ENCODE peak calls at places on chromosomes 2 and 18, in nine cellular contexts. X is colonic mucosa; Y is bronchial epithelial cell; B is transverse colon; R is mesenchymal stem cell; V is breast epithelium; H is cardiac muscle cell; C is AG04450; Z is CD4-positive, CD25-positive, alpha-beta regulatory T cell. S is an unnamed sample.

GRCh38 chr2:150122871-150123588 is 364.4 kb downstream of the RND3 start:
- DNase-seq in X (no peak), Y (no peak), B (no peak), R (no peak), V (no peak), H (peak; percentile 31), C (no peak), Z (no peak), S (no peak)

GRCh38 chr2:30662268-30663131 is 144.7 kb downstream of the CAPN13 start:
- DNase-seq in X (peak; percentile 44), Y (peak; percentile 54), B (peak; percentile 46), R (peak; percentile 43), V (no peak), H (no peak), C (no peak), Z (no peak), S (no peak)

GRCh38 chr2:189261431-189261841 is 81.9 kb upstream of the COL5A2 start:
- DNase-seq in X (no peak), Y (peak; percentile 88), B (no peak), R (no peak), V (no peak), H (peak; percentile 84), C (no peak), Z (no peak), S (no peak)

GRCh38 chr18:79964330-79965118 is at the start of gene HSBP1L1:
- DNase-seq in X (peak; percentile 77), Y (no peak), B (peak; percentile 84), R (peak; percentile 52), V (peak; percentile 70), H (peak; percentile 54), C (no peak), Z (peak; percentile 65), S (peak; percentile 65)

GRCh38 chr2:3847397-3848052 is 144.2 kb downstream of the DCDC2C start:
- DNase-seq in X (no peak), Y (no peak), B (no peak), R (no peak), V (no peak), H (no peak), C (no peak), Z (no peak), S (no peak)

GRCh38 chr2:8268172-8268783 is 413.6 kb upstream of the ID2 start:
- DNase-seq in X (no peak), Y (no peak), B (no peak), R (no peak), V (no peak), H (peak; percentile 17), C (no peak), Z (no peak), S (no peak)

GRCh38 chr2:20027260-20027677 is 14.8 kb upstream of the MATN3 start:
- DNase-seq in X (peak; percentile 56), Y (no peak), B (peak; percentile 20), R (no peak), V (no peak), H (no peak), C (no peak), Z (no peak), S (no peak)

GRCh38 chr2:75360945-75361344 is 161.6 kb upstream of the TACR1 start:
- DNase-seq in X (no peak), Y (no peak), B (no peak), R (no peak), V (no peak), H (no peak), C (no peak), Z (no peak), S (no peak)

GRCh38 chr2:161237397-161238263 is 70.6 kb upstream of the PSMD14 start:
- DNase-seq in X (peak; percentile 60), Y (peak; percentile 34), B (peak; percentile 62), R (peak; percentile 58), V (no peak), H (peak; percentile 58), C (no peak), Z (peak; percentile 52), S (peak; percentile 70)

GRCh38 chr2:70505613-70506391 is 47.8 kb downstream of the TGFA start:
- DNase-seq in X (no peak), Y (no peak), B (no peak), R (no peak), V (no peak), H (no peak), C (no peak), Z (no peak), S (no peak)

GRCh38 chr18:52009958-52010357 is 330.0 kb upstream of the DCC start:
- DNase-seq in X (no peak), Y (no peak), B (no peak), R (no peak), V (no peak), H (no peak), C (no peak), Z (no peak), S (no peak)

GRCh38 chr2:206993964-206994363 is 54.6 kb downstream of the CPO start:
- DNase-seq in X (no peak), Y (no peak), B (no peak), R (peak; percentile 72), V (peak; percentile 25), H (no peak), C (no peak), Z (no peak), S (no peak)

GRCh38 chr2:110948027-110948687 is 172.6 kb upstream of the BCL2L11 start:
- DNase-seq in X (no peak), Y (no peak), B (peak; percentile 16), R (peak; percentile 18), V (no peak), H (peak; percentile 45), C (no peak), Z (no peak), S (no peak)

GRCh38 chr18:11993264-11993916 is 12.1 kb downstream of the IMPA2 start:
- DNase-seq in X (no peak), Y (no peak), B (no peak), R (no peak), V (no peak), H (no peak), C (no peak), Z (no peak), S (no peak)

GRCh38 chr2:153354406-153354805 is 124.2 kb downstream of the RPRM start:
- DNase-seq in X (no peak), Y (peak; percentile 20), B (no peak), R (no peak), V (no peak), H (no peak), C (no peak), Z (no peak), S (no peak)

GRCh38 chr18:58862851-58863538 is 1.7 kb upstream of the ZNF532 start:
- DNase-seq in X (peak; percentile 39), Y (peak; percentile 43), B (peak; percentile 28), R (peak; percentile 69), V (no peak), H (no peak), C (no peak), Z (peak; percentile 58), S (peak; percentile 41)
- H3K4me3 ChIP-seq in X (peak overlapping the region; percentile 25), Y (peak overlapping the region; percentile 46), B (peak overlapping the region; percentile 54), R (peak overlapping the region; percentile 72), V (peak overlapping the region; percentile 58), H (peak overlapping the region; percentile 29), C (peak overlapping the region; percentile 58), Z (peak overlapping the region; percentile 52), S (peak overlapping the region; percentile 62)

GRCh38 chr2:229230911-229231310 is 40.2 kb downstream of the PID1 start:
- DNase-seq in X (no peak), Y (no peak), B (no peak), R (no peak), V (no peak), H (no peak), C (no peak), Z (no peak), S (no peak)
- H3K4me3 ChIP-seq in X (no peak overlapping the region), Y (no peak overlapping the region), B (no peak overlapping the region), R (no peak overlapping the region), V (no peak overlapping the region), H (no peak overlapping the region), C (no peak overlapping the region), Z (no peak overlapping the region), S (no peak overlapping the region)

GRCh38 chr2:62459106-62459505 is 46.9 kb downstream of the TMEM17 start:
- DNase-seq in X (no peak), Y (no peak), B (no peak), R (no peak), V (no peak), H (no peak), C (no peak), Z (no peak), S (no peak)

GRCh38 chr2:62458206-62459035 is 47.6 kb downstream of the TMEM17 start:
- DNase-seq in X (no peak), Y (peak; percentile 90), B (no peak), R (no peak), V (no peak), H (no peak), C (no peak), Z (no peak), S (no peak)

GRCh38 chr2:62456721-62457539 is 49.1 kb downstream of the TMEM17 start:
- DNase-seq in X (peak; percentile 76), Y (peak; percentile 81), B (peak; percentile 70), R (peak; percentile 68), V (no peak), H (peak; percentile 72), C (no peak), Z (peak; percentile 55), S (peak; percentile 81)

GRCh38 chr2:62455957-62456692 is 49.9 kb downstream of the TMEM17 start:
- DNase-seq in X (no peak), Y (no peak), B (no peak), R (no peak), V (no peak), H (no peak), C (no peak), Z (no peak), S (no peak)

GRCh38 chr2:62457555-62457954 is 48.4 kb downstream of the TMEM17 start:
- DNase-seq in X (no peak), Y (no peak), B (no peak), R (no peak), V (no peak), H (no peak), C (no peak), Z (no peak), S (no peak)
- H3K4me3 ChIP-seq in X (no peak overlapping the region), Y (peak overlapping the region; percentile 53), B (peak overlapping the region; percentile 60), R (peak overlapping the region; percentile 69), V (peak overlapping the region; percentile 61), H (peak overlapping the region; percentile 33), C (no peak overlapping the region), Z (no peak overlapping the region), S (peak overlapping the region; percentile 53)

GRCh38 chr2:55861733-55862132 is 61.8 kb downstream of the EFEMP1 start:
- DNase-seq in X (no peak), Y (no peak), B (no peak), R (no peak), V (no peak), H (peak; percentile 66), C (no peak), Z (no peak), S (no peak)

GRCh38 chr2:55864351-55865084 is 59.1 kb downstream of the EFEMP1 start:
- DNase-seq in X (no peak), Y (no peak), B (no peak), R (no peak), V (no peak), H (no peak), C (no peak), Z (no peak), S (no peak)

GRCh38 chr2:55862269-55862668 is 61.3 kb downstream of the EFEMP1 start:
- DNase-seq in X (no peak), Y (peak; percentile 93), B (no peak), R (peak; percentile 97), V (no peak), H (peak; percentile 99), C (peak; percentile 95), Z (no peak), S (no peak)

GRCh38 chr2:55865095-55865835 is 58.3 kb downstream of the EFEMP1 start:
- DNase-seq in X (no peak), Y (peak; percentile 65), B (no peak), R (peak; percentile 59), V (no peak), H (peak; percentile 41), C (no peak), Z (no peak), S (no peak)

GRCh38 chr2:55862673-55863390 is 60.8 kb downstream of the EFEMP1 start:
- DNase-seq in X (no peak), Y (peak; percentile 100), B (no peak), R (peak; percentile 100), V (peak; percentile 36), H (peak; percentile 99), C (peak; percentile 99), Z (no peak), S (no peak)
- H3K4me3 ChIP-seq in X (no peak overlapping the region), Y (no peak overlapping the region), B (no peak overlapping the region), R (no peak overlapping the region), V (no peak overlapping the region), H (no peak overlapping the region), C (no peak overlapping the region), Z (no peak overlapping the region), S (no peak overlapping the region)

S was measured in Peyer's patch.